ENCODE peak calls at places on chromosomes 7 and 10, in ten cellular contexts. L is brain microvascular endothelial cell; M is mammary epithelial cell; K is CD8-positive, alpha-beta T cell; W is tibial artery; N is CD4-positive, alpha-beta T cell; G is keratinocyte; O is thoracic aorta; C is esophagus squamous epithelium; U is progenitor cell of endocrine pancreas. P is an unnamed sample.

GRCh38 chr10:29849434-29849833 is 210.0 kb downstream of the JCAD start:
- DNase-seq in L (peak), M (no peak), K (no peak), W (no peak), N (no peak), G (no peak), O (no peak), C (no peak), U (no peak), P (no peak)

GRCh38 chr7:41994746-41995110 is 242.3 kb downstream of the GLI3 start:
- DNase-seq in L (no peak), M (no peak), K (no peak), W (no peak), N (no peak), G (no peak), O (no peak), C (no peak), U (no peak), P (no peak)

GRCh38 chr7:32164341-32164996 is 94.3 kb upstream of the PDE1C start:
- DNase-seq in L (peak), M (peak), K (no peak), W (no peak), N (no peak), G (peak), O (no peak), C (no peak), U (no peak), P (no peak)

GRCh38 chr10:51881213-51881612 is 181.8 kb upstream of the CSTF2T start:
- DNase-seq in L (no peak), M (no peak), K (no peak), W (no peak), N (no peak), G (no peak), O (no peak), C (no peak), U (no peak), P (no peak)

GRCh38 chr10:119991816-119992215 is 99.3 kb downstream of the SEC23IP start:
- DNase-seq in L (no peak), M (no peak), K (no peak), W (no peak), N (no peak), G (no peak), O (no peak), C (no peak), U (no peak), P (no peak)

GRCh38 chr7:85097844-85098243 is 89.0 kb downstream of the SEMA3D start:
- DNase-seq in L (no peak), M (no peak), K (no peak), W (no peak), N (no peak), G (no peak), O (no peak), C (no peak), U (no peak), P (no peak)

GRCh38 chr10:21517983-21518628 is 7.4 kb downstream of the SKIDA1 start:
- DNase-seq in L (no peak), M (peak), K (no peak), W (no peak), N (no peak), G (no peak), O (no peak), C (no peak), U (no peak), P (no peak)

GRCh38 chr7:31027161-31027965 is 24.7 kb upstream of the ADCYAP1R1 start:
- DNase-seq in L (no peak), M (no peak), K (no peak), W (no peak), N (no peak), G (no peak), O (no peak), C (no peak), U (no peak), P (peak)

GRCh38 chr7:17985473-17986239 is 42.0 kb downstream of the PRPS1L1 start:
- DNase-seq in L (no peak), M (no peak), K (no peak), W (no peak), N (no peak), G (no peak), O (no peak), C (no peak), U (no peak), P (no peak)
- TF ChIP-seq CTCF in L (no peak), M (no peak), K (no peak), W (no peak), N (no peak), G (peak), O (no peak), C (no peak), U (no peak), P (no peak)

GRCh38 chr10:71621263-71621751 is 98.3 kb downstream of the C10orf105 start:
- DNase-seq in L (no peak), M (no peak), K (no peak), W (peak), N (no peak), G (no peak), O (no peak), C (no peak), U (no peak), P (no peak)
- TF ChIP-seq CTCF in L (no peak), M (no peak), K (no peak), W (no peak), N (no peak), G (no peak), O (no peak), C (no peak), U (no peak), P (no peak)

DNA sequence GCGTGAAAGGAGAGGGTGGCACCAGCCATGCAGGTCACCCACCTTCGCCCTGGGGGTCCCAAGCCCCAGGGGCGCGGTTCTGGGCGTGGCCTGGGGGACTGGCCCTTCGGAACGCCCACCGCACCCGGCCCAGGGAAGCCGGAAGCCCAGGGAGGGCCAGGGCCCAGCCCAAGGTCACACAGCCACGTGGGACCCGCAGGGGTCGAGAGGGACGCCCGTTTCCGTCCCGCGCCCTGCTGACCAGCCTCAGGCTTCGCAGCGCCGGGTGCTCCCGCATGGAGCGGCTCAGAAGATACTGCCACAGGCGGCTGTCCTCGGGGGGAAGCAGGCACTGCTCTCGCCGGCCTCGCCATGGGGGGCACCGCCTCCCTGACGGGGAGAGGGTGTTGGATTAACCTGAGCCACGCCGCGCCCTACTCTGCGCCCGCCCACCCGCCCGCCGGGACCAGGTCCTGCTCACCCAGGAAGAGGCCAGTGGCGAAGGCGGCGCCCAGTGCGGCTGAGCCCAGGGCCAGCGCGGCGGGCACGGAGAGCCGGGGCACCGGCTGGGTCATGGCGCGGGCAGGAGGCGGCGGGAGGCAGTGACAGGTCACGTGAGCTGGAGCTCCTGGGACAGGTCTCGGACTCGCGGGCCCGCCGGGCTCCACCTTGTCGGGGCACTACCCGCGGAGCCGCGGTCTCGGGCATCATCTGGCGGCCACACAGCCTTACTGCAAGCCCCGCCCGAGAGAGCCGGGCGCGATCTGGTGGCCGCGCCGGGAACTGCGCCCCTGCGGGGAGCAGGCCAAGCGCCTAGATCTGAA is at the start of gene COMTD1:
- DNase-seq in L (peak), M (peak), K (peak), W (peak), N (peak), G (no peak), O (peak), C (peak), U (peak), P (peak)
- TF ChIP-seq CTCF in L (peak), M (peak), K (peak), W (peak), N (peak), G (peak), O (peak), C (peak), U (peak), P (peak)

GRCh38 chr7:155295511-155295910 is 2.2 kb upstream of the INSIG1 start:
- DNase-seq in L (no peak), M (no peak), K (peak), W (no peak), N (no peak), G (no peak), O (no peak), C (no peak), U (no peak), P (no peak)

GRCh38 chr7:155298288-155298833 is 683 bp downstream of the INSIG1 start:
- DNase-seq in L (no peak), M (no peak), K (peak), W (no peak), N (no peak), G (no peak), O (no peak), C (no peak), U (no peak), P (no peak)

GRCh38 chr7:155296006-155296787 is 1.5 kb upstream of the INSIG1 start:
- DNase-seq in L (no peak), M (no peak), K (peak), W (no peak), N (no peak), G (no peak), O (no peak), C (no peak), U (no peak), P (no peak)

GRCh38 chr7:155297517-155298287 is at the start of gene INSIG1:
- DNase-seq in L (peak), M (peak), K (peak), W (peak), N (peak), G (no peak), O (peak), C (peak), U (peak), P (peak)

DNA sequence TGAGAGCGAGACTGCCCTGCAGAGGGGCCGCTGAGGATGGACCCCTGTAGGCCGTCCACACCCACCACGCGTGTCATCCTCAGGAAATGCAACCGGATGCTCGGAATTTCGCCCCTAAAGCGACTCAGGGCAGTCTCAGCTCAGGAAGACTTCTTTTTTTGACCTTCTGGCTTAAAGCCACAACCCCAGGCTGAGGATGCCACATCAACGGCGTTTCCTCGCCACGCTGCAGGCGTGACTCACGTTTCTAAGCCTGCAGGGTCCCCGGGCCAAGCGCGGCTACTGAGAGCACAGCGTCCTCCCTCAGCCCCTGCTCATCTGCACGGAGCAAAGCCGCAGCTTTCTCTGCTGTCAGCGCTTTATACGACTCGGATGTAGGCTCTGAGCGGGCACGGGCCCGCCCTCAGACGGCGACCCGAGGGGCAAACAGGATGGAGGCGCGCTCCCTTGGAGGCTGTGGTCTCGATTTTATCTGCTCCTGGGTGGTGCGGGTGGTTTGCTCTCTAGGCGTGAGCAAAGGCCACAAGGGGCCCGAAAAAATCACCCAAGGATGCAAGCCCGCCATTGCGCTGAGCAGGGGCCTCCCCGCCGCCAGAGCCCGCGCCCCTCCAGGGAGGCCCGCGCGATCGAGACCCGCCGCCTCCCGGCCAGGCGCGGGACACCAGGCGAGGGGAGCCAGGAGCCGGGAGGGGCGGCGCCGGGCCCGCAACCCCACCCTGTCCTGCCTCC is 726 bp upstream of the INSIG1 start:
- DNase-seq in L (peak), M (peak), K (peak), W (peak), N (peak), G (no peak), O (peak), C (peak), U (no peak), P (no peak)
- TF ChIP-seq CTCF in L (no peak), M (no peak), K (peak), W (no peak), N (no peak), G (no peak), O (peak), C (peak), U (peak), P (peak)

GRCh38 chr10:107264742-107265141 is 100.2 kb upstream of the SORCS1 start:
- DNase-seq in L (no peak), M (no peak), K (no peak), W (no peak), N (no peak), G (no peak), O (no peak), C (no peak), U (no peak), P (no peak)
- TF ChIP-seq CTCF in L (no peak), M (no peak), K (no peak), W (no peak), N (no peak), G (no peak), O (no peak), C (no peak), U (no peak), P (no peak)

GRCh38 chr7:2316578-2316977 is 2.3 kb upstream of the SNX8 start:
- DNase-seq in L (no peak), M (no peak), K (no peak), W (no peak), N (no peak), G (no peak), O (no peak), C (no peak), U (no peak), P (no peak)

GRCh38 chr7:2312272-2312929 is 1.8 kb downstream of the SNX8 start:
- DNase-seq in L (no peak), M (no peak), K (no peak), W (no peak), N (no peak), G (no peak), O (no peak), C (no peak), U (no peak), P (no peak)

GRCh38 chr7:2313450-2314208 is 612 bp downstream of the SNX8 start:
- DNase-seq in L (no peak), M (peak), K (no peak), W (peak), N (no peak), G (no peak), O (peak), C (no peak), U (no peak), P (no peak)

GRCh38 chr7:2315787-2316186 is 1.5 kb upstream of the SNX8 start:
- DNase-seq in L (no peak), M (no peak), K (no peak), W (no peak), N (no peak), G (no peak), O (no peak), C (no peak), U (no peak), P (no peak)

GRCh38 chr7:2314209-2314955 is at the start of gene SNX8:
- DNase-seq in L (peak), M (peak), K (peak), W (peak), N (peak), G (peak), O (peak), C (peak), U (peak), P (peak)
- TF ChIP-seq CTCF in L (no peak), M (no peak), K (no peak), W (no peak), N (no peak), G (no peak), O (no peak), C (no peak), U (no peak), P (no peak)

GRCh38 chr7:124155400-124156022 is 122.6 kb upstream of the TMEM229A start:
- DNase-seq in L (no peak), M (peak), K (no peak), W (no peak), N (no peak), G (no peak), O (no peak), C (no peak), U (no peak), P (no peak)
- TF ChIP-seq CTCF in L (peak), M (peak), K (no peak), W (peak), N (no peak), G (no peak), O (no peak), C (peak), U (peak), P (peak)

GRCh38 chr7:29684787-29685650 is 121.3 kb upstream of the WIPF3 start:
- DNase-seq in L (peak), M (peak), K (peak), W (peak), N (peak), G (no peak), O (peak), C (no peak), U (peak), P (peak)
- TF ChIP-seq CTCF in L (no peak), M (no peak), K (no peak), W (no peak), N (no peak), G (no peak), O (no peak), C (no peak), U (no peak), P (no peak)

DNA sequence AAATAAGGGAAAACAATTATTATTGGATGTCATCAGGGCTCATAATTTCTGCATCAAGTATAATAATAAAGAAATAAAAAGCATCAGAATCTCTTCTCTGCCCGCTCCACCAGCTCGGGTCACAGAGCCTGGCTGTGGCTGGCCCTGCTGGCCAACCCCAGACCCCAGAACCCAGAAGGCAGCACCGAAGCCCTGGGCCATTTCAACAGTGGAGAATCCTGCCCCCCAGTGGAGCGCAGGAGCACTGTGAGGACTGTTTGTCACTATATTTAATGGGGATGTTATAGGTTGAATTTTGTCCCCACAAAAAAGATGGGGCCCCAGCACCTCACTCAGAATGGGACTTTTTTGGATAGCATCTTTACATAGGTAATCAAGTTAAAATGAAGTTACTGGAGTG is 27.3 kb downstream of the DENND11 start:
- DNase-seq in L (no peak), M (no peak), K (no peak), W (no peak), N (no peak), G (no peak), O (no peak), C (no peak), U (no peak), P (peak)
- TF ChIP-seq CTCF in L (peak), M (peak), K (peak), W (no peak), N (no peak), G (peak), O (peak), C (peak), U (peak), P (peak)

P was measured in neural crest cell.